ENCODE peak calls at places on chromosome 18, in five cellular contexts. X, M, G, O and C are unnamed samples.

GRCh38 chr18:13540783-13541182 is 185.6 kb downstream of the FAM210A start:
- DNase-seq in M (no peak), X (peak; percentile 68), O (no peak), G (no peak), C (no peak)

GRCh38 chr18:37385846-37386435 is 179.7 kb downstream of the CELF4 start:
- DNase-seq in M (no peak), O (no peak), X (no peak), G (peak; percentile 63), C (peak; percentile 67)

GRCh38 chr18:49127606-49128190 is 176.9 kb upstream of the SMAD7 start:
- DNase-seq in X (no peak), O (no peak), M (no peak), G (no peak), C (no peak)

GRCh38 chr18:59056706-59057492 is 82.8 kb upstream of the SEC11C start:
- DNase-seq in M (peak; percentile 47), G (peak; percentile 84), O (peak; percentile 28), X (peak; percentile 53), C (peak; percentile 42)

GRCh38 chr18:59022167-59022945 is 117.3 kb upstream of the SEC11C start:
- DNase-seq in X (no peak), O (no peak), M (no peak), G (peak; percentile 88), C (no peak)

GRCh38 chr18:44937985-44938384 is 257.3 kb downstream of the SETBP1 start:
- DNase-seq in X (no peak), G (no peak), O (no peak), M (no peak), C (no peak)

GRCh38 chr18:8045160-8045885 is 478.2 kb downstream of the PTPRM start:
- DNase-seq in O (no peak), M (no peak), G (no peak), X (no peak), C (no peak)

GRCh38 chr18:12884521-12885323 is 685 bp upstream of the PTPN2 start:
- DNase-seq in O (no peak), M (no peak), G (no peak), X (no peak), C (no peak)

GRCh38 chr18:46338761-46339160 is 234.6 kb downstream of the HAUS1 start:
- DNase-seq in G (no peak), X (no peak), M (no peak), O (no peak), C (no peak)

GRCh38 chr18:199214-199613 is 40.9 kb downstream of the USP14 start:
- DNase-seq in X (no peak), M (no peak), G (no peak), O (no peak), C (no peak)

GRCh38 chr18:9104244-9104901 is 1.9 kb downstream of the NDUFV2 start:
- DNase-seq in O (no peak), G (no peak), X (no peak), M (no peak), C (no peak)

GRCh38 chr18:9101730-9102390 is 639 bp upstream of the NDUFV2 start:
- DNase-seq in O (no peak), M (no peak), G (peak; percentile 81), X (peak; percentile 16), C (peak; percentile 31)

GRCh38 chr18:9100796-9101195 is 1.7 kb upstream of the NDUFV2 start:
- DNase-seq in X (no peak), G (no peak), M (no peak), O (no peak), C (no peak)

GRCh38 chr18:9103488-9103887 is 989 bp downstream of the NDUFV2 start:
- DNase-seq in X (no peak), G (peak; percentile 36), M (no peak), O (no peak), C (no peak)

DNA sequence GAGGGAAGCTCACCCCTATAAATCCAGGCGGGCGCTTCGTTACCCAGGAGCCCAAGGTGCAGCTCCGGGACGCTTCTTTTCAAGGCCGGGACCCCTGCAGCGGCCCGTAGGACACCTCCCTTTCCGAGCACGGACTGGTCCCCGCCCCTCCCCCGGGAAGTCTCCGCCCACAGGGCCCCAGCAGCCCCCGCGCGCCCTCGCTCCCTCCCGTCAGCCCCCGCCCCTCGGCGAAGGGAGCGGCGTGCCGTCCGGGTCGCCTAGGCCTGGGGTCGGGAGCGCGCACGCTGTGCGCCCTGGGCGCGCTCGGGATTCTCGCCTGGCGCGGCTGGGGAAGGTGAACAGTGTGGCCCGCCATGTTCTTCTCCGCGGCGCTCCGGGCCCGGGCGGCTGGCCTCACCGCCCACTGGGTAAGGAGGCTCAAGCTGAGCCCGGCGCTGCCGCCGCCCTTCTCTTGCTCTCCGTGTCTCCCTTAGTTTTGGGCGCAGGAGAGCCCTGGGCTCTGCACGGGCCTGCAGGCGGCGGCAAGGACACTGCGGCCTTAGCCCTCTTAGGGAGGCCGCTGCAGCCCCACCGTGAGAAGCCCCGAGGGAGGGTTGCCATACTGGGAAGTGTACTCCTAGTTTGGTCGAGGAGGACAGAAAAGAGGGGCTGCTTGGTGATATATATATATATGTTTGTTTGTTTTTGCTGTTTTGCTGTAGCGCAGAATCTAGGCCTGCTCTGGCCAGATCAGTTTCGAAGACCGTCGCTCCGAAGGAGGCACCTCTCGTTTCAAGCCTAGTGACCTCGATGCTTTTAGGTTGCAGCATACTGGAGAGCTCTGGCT is at the start of gene NDUFV2:
- DNase-seq in O (peak; percentile 99), M (peak; percentile 82), X (peak; percentile 98), G (peak; percentile 99), C (peak; percentile 96)
- TF ChIP-seq CTCF in O (no peak), M (no peak), X (no peak), G (no peak), C (no peak)

DNA sequence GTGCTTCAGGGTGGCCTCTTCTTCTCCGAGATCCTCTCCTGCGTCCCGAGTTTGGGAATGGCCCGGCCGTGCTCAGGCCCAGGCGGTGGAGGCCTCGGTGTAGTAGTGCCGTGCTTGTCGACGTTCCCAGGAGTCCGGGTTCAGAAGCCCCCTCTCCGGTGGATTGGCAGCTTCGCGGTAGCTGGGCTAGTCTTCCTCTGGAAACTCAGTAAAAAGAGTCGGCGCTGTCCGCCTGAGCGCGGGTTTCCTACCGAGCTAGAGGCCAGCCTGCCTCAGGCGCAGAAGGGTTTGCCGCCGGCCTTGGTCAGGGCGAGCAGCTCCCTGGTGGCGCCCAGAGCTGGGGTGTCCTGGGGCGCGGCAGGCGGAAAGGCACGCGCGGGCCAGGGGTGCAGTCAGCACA is 3.2 kb downstream of the RALBP1 start:
- DNase-seq in G (no peak), O (peak; percentile 7), X (no peak), M (no peak), C (no peak)
- TF ChIP-seq CTCF in G (no peak), O (no peak), X (no peak), M (no peak), C (no peak)

GRCh38 chr18:63040788-63041410 is 278.7 kb downstream of the BCL2 start:
- DNase-seq in O (peak; percentile 77), M (no peak), G (no peak), X (no peak), C (peak; percentile 49)
- TF ChIP-seq CTCF in O (no peak), M (no peak), G (no peak), X (no peak), C (no peak)

GRCh38 chr18:62678847-62679535 is 36.4 kb upstream of the PHLPP1 start:
- DNase-seq in O (no peak), M (no peak), X (no peak), G (no peak), C (no peak)
- TF ChIP-seq CTCF in O (no peak), M (no peak), X (no peak), G (no peak), C (no peak)

GRCh38 chr18:74623047-74623816 is 25.6 kb downstream of the ZNF407 start:
- DNase-seq in M (no peak), G (peak; percentile 67), X (peak; percentile 39), O (no peak), C (no peak)
- TF ChIP-seq CTCF in M (no peak), G (peak; percentile 24), X (peak; percentile 75), O (peak; percentile 24), C (peak; percentile 42)

GRCh38 chr18:78849458-78849857 is 130.2 kb upstream of the SALL3 start:
- DNase-seq in M (no peak), G (no peak), O (no peak), X (no peak), C (no peak)

GRCh38 chr18:78853341-78853740 is 126.3 kb upstream of the SALL3 start:
- DNase-seq in G (no peak), O (no peak), M (no peak), X (no peak), C (no peak)

GRCh38 chr18:78849046-78849445 is 130.6 kb upstream of the SALL3 start:
- DNase-seq in M (no peak), X (no peak), O (no peak), G (no peak), C (no peak)
- TF ChIP-seq CTCF in M (no peak), X (no peak), O (no peak), G (no peak), C (no peak)

DNA sequence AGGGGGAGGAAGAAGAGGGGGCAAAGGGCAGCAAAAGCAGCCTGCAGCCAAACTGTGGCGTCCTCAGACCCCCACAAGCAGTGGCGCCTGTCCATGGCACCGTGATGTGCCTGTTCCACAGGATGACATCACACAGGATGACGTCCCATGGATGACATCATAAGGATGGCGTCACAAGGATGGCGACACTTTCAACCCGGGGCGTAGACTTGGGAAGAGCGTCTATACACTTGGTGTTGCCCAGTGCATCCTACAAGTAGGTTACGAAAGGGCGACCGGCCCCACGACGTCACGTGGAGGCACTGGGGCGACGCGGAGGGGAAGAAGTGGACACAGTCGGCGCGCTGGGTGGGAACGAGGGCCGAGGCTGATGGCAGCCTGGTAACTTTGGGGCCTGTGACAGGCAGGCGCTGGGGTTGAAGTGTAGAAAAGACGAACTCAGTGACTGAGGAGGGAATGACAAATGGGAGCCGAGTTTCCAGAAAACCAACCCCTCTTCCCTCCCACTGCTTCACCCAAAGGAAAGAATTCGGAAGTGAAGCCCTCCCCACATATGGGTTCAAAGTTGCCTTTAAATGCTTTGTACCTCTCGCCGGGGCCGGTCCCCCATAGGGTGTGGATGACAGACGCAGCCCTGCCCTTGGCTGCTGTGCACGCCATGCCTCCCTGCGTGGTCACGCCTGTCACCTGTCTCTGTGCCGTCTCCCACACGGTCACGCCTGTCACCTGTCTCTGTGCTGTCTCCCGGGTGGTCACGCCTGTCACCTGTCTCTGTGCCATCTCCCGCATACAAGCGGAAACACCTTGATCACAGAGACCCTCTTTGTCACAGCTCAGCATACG is 13.4 kb upstream of the KCNG2 start:
- DNase-seq in O (no peak), X (no peak), M (no peak), G (no peak), C (no peak)
- TF ChIP-seq CTCF in O (no peak), X (no peak), M (no peak), G (no peak), C (no peak)

DNA sequence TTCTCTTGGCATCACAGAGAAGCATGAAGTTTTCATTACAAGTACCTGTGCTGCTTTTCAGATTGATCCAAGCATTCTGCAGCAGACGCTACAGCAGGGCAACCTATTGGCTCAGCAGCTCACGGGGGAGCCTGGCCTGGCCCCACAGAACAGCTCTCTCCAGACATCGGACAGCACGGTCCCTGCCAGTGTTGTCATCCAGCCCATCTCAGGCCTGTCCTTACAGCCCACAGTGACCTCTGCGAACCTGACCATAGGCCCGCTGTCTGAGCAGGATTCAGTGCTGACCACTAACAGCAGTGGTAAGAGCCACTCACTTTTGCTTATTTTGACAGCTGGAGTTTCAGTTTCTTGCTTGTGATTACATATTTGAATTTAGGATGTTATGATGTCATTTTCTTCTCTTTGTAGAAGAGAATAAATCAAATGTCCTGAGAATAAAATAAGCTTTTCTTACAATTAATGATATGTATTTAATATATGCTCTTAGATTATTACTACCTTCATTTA is 104.9 kb downstream of the ZNF236 start:
- DNase-seq in X (no peak), M (no peak), G (no peak), O (no peak), C (no peak)
- TF ChIP-seq CTCF in X (no peak), M (no peak), G (no peak), O (no peak), C (no peak)